ENCODE peak calls at places on chromosomes 1 and 21, in eight cellular contexts. B, Y, Z, P, T, E, I and A are unnamed samples.

GRCh38 chr1:150106331-150106730 is 38.8 kb downstream of the VPS45 start:
- DNase-seq in B (no peak), Y (no peak), Z (no peak), P (no peak), T (no peak), E (no peak), I (no peak), A (no peak)

GRCh38 chr1:29416825-29417557 is 180.7 kb downstream of the PTPRU start:
- DNase-seq in B (no peak), Y (no peak), Z (no peak), P (no peak), T (no peak), E (peak; percentile 69), I (no peak), A (no peak)

GRCh38 chr1:90717665-90718410 is 736 bp upstream of the BARHL2 start:
- DNase-seq in B (no peak), Y (no peak), Z (peak; percentile 39), P (no peak), T (no peak), E (peak; percentile 46), I (no peak), A (no peak)

GRCh38 chr1:107501081-107501605 is 360.3 kb downstream of the NTNG1 start:
- DNase-seq in B (no peak), Y (no peak), Z (no peak), P (no peak), T (no peak), E (no peak), I (no peak), A (no peak)

GRCh38 chr21:44983421-44984206 is 43.8 kb downstream of the SLX9 start:
- DNase-seq in B (no peak), Y (peak; percentile 8), Z (no peak), P (no peak), T (peak; percentile 13), E (no peak), I (no peak), A (no peak)

GRCh38 chr1:43539726-43540434 is 9.2 kb downstream of the PTPRF start:
- DNase-seq in B (no peak), Y (no peak), Z (no peak), P (no peak), T (no peak), E (no peak), I (peak; percentile 47), A (no peak)

GRCh38 chr1:2194319-2194897 is at the start of gene FAAP20:
- DNase-seq in B (no peak), Y (peak; percentile 76), Z (no peak), P (no peak), T (peak; percentile 77), E (peak; percentile 76), I (no peak), A (peak; percentile 46)

GRCh38 chr1:112904071-112904830 is 51.7 kb downstream of the SLC16A1 start:
- DNase-seq in B (no peak), Y (no peak), Z (no peak), P (no peak), T (no peak), E (peak; percentile 71), I (no peak), A (peak; percentile 84)

GRCh38 chr21:43362928-43363314 is 64.0 kb downstream of the SIK1 start:
- DNase-seq in B (no peak), Y (peak; percentile 3), Z (no peak), P (no peak), T (no peak), E (no peak), I (no peak), A (no peak)

GRCh38 chr21:43364851-43365424 is 62.0 kb downstream of the SIK1 start:
- DNase-seq in B (no peak), Y (peak; percentile 17), Z (no peak), P (no peak), T (no peak), E (no peak), I (no peak), A (no peak)

GRCh38 chr21:43362306-43362927 is 64.5 kb downstream of the SIK1 start:
- DNase-seq in B (no peak), Y (peak; percentile 83), Z (peak; percentile 43), P (peak; percentile 30), T (peak; percentile 84), E (peak; percentile 83), I (peak; percentile 80), A (peak; percentile 76)

GRCh38 chr21:43364261-43364510 is 62.7 kb downstream of the SIK1 start:
- DNase-seq in B (no peak), Y (no peak), Z (no peak), P (no peak), T (no peak), E (no peak), I (no peak), A (no peak)

DNA sequence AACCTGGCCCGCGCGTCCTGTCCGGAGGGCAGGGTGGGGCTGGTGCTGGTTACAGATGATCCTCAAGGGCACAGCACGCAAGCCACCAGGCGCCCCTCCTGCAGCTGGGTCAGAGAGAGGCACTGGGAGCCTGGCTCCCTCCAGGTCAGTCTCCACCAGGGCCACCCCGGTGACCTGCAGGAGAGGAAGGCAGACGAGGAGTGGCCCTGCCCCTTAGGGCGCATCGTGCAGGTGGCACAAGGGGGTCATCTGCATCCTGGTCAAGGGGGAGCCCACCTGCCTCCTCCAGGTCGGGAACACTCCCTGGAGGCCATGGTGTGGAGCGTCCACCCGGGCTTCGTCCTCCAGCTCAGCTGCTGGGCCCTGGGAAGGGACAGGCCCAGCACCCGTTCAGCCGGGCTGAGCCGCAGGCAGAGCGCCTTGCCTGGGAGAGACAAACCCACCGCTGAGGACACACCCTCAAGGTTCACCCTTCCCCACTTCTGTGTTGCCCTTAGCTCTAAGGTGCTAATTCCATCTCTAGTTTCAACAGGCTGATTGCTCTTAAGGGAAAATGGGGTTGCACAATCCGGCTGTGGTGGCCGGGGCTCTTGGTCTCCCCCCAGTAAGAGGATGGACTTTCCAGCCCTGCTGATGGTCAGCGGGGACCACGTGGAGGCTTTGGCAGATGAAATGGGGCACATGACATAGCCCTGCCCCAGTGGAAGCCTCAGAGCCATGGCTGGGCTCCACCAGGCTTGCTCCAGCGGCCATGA is 63.2 kb downstream of the SIK1 start:
- DNase-seq in B (no peak), Y (peak; percentile 17), Z (no peak), P (no peak), T (no peak), E (no peak), I (no peak), A (no peak)
- H3K27ac ChIP-seq in B (no peak overlapping the region), Y (peak overlapping the region; percentile 98), Z (no peak overlapping the region), P (no peak overlapping the region), T (no peak overlapping the region), E (no peak overlapping the region), I (no peak overlapping the region), A (no peak overlapping the region)

DNA sequence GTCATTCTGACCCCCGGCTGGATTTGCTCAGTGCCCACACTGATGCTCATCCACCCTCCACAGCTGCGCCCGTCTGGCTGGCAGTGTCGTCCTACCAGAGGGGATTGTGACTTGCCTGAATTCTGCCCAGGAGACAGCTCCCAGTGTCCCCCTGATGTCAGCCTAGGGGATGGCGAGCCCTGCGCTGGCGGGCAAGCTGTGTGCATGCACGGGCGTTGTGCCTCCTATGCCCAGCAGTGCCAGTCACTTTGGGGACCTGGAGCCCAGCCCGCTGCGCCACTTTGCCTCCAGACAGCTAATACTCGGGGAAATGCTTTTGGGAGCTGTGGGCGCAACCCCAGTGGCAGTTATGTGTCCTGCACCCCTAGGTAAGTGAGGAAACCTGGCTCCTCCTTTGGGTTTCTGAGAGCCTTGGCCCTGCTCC is 5.7 kb upstream of the EFNA4 start:
- DNase-seq in B (no peak), Y (no peak), Z (no peak), P (no peak), T (no peak), E (no peak), I (no peak), A (no peak)
- TF ChIP-seq CTCF in B (no peak), Y (no peak), Z (no peak), P (no peak), T (peak; percentile 14), E (no peak), I (no peak), A (no peak)

GRCh38 chr1:170558731-170559130 is 26.8 kb downstream of the GORAB start:
- DNase-seq in B (no peak), Y (no peak), Z (no peak), P (no peak), T (no peak), E (no peak), I (no peak), A (no peak)

GRCh38 chr1:170567214-170567613 is 35.2 kb downstream of the GORAB start:
- DNase-seq in B (no peak), Y (no peak), Z (no peak), P (no peak), T (no peak), E (no peak), I (no peak), A (no peak)

GRCh38 chr1:170559166-170559565 is 27.2 kb downstream of the GORAB start:
- DNase-seq in B (no peak), Y (no peak), Z (no peak), P (no peak), T (no peak), E (no peak), I (no peak), A (no peak)

GRCh38 chr1:170560681-170561285 is 28.8 kb downstream of the GORAB start:
- DNase-seq in B (no peak), Y (no peak), Z (no peak), P (no peak), T (no peak), E (no peak), I (no peak), A (no peak)

DNA sequence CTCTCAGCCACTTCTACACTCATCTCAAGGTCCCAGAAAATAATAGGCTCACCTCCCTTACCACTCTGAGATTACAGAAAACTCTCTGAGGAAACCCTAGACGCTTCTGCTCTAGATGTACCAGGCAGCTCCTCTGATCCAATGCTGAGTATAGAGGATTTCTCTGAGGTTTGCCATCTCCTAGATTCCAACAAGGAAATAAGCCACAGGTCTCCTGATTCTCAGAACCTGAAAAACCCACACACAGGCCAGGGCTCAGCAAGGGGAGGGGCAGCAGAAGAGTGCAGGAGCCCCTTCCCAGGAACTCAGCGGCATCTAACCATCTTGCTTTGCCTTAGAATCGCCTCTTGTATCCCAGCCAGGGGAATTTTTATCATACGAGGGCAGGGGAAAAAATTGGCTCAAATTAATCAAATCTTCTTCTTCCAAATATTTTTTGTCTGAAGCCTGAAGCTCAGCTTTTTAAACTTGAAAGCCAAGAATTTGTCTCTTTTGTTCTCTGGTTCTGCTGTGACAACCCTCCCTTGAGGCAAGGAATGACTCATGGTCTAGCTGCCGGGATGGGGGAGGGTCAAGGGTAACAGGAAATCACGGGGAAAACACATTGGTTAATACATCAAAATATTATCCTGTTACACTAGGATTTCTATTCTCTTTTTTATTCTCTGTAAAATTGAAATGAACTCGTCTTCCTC is 30.8 kb downstream of the GORAB start:
- DNase-seq in B (peak; percentile 48), Y (peak; percentile 15), Z (peak; percentile 24), P (peak; percentile 33), T (peak; percentile 44), E (peak; percentile 95), I (peak; percentile 57), A (peak; percentile 86)
- H3K4me3 ChIP-seq in B (no peak overlapping the region), Y (no peak overlapping the region), Z (no peak overlapping the region), P (no peak overlapping the region), T (peak overlapping the region; percentile 37), E (no peak overlapping the region), I (no peak overlapping the region), A (no peak overlapping the region)

DNA sequence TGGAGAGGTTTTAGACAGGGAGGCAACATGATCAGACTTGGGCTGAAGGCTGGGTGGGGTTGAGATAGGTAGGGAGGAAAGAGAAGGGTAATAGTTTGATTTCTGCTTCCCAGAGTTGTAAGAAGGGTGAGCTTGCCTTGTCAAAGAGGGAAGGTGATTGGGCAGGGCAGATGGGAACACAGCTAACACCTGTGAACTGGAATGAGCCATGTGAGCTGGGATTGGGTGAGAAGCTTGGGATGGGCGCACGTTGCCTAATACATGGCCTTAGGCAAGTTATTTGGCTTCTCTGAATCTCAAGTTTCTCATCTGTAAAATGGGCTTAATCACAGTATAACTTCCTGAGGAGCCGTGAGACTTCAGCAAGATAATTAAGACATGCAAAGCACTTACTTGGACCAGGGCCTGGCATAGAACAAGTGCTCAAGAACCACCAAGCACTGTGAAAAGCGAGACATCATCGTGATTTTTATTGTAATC is 33.8 kb upstream of the ID3 start:
- DNase-seq in B (no peak), Y (no peak), Z (no peak), P (no peak), T (no peak), E (no peak), I (no peak), A (no peak)
- H3K27ac ChIP-seq in B (no peak overlapping the region), Y (no peak overlapping the region), Z (no peak overlapping the region), P (no peak overlapping the region), T (no peak overlapping the region), E (peak overlapping the region; percentile 78), I (no peak overlapping the region), A (no peak overlapping the region)